ENCODE peak calls at places on chromosomes 3 and 15, in four cellular contexts. B is psoas muscle, F is astrocyte of the spinal cord, A is foreskin fibroblast. H is an unnamed sample.

GRCh38 chr3:13404625-13405452 is 15.3 kb downstream of the NUP210 start:
- DNase-seq in A (no peak), F (no peak), B (no peak), H (no peak)

GRCh38 chr3:123694377-123695147 is 109.7 kb upstream of the HACD2 start:
- DNase-seq in B (no peak), F (peak; percentile 41), A (no peak), H (no peak)

GRCh38 chr3:62119139-62119538 is 254.2 kb downstream of the FEZF2 start:
- DNase-seq in B (peak; percentile 65), F (no peak), A (no peak), H (no peak)

GRCh38 chr15:98805434-98806274 is 157.3 kb downstream of the IGF1R start:
- DNase-seq in A (no peak), F (no peak), B (no peak), H (no peak)

GRCh38 chr15:58077427-58077826 is 11.9 kb upstream of the ALDH1A2 start:
- DNase-seq in A (peak; percentile 19), F (no peak), B (no peak), H (no peak)

GRCh38 chr15:70880781-70881180 is 11.5 kb downstream of the THAP10 start:
- DNase-seq in F (no peak), B (no peak), A (peak; percentile 61), H (no peak)

GRCh38 chr3:108300103-108300849 is 3.9 kb downstream of the HHLA2 start:
- DNase-seq in A (no peak), B (no peak), F (no peak), H (no peak)

GRCh38 chr15:89971592-89971997 is 29.5 kb upstream of the ZNF710 start:
- DNase-seq in A (peak; percentile 66), F (peak; percentile 27), B (peak; percentile 34), H (peak; percentile 83)

GRCh38 chr3:120147072-120147871 is 53.0 kb upstream of the GSK3B start:
- DNase-seq in A (no peak), F (no peak), B (no peak), H (peak; percentile 48)

GRCh38 chr15:77071338-77072223 is 672 bp upstream of the TSPAN3 start:
- DNase-seq in B (no peak), A (no peak), F (no peak), H (no peak)

GRCh38 chr15:52218816-52219215 is 27.6 kb upstream of the GNB5 start:
- DNase-seq in F (no peak), A (no peak), B (no peak), H (no peak)

GRCh38 chr3:99544819-99545281 is 93.5 kb upstream of the COL8A1 start:
- DNase-seq in F (no peak), B (peak; percentile 13), A (peak; percentile 70), H (no peak)

GRCh38 chr3:107729686-107730085 is 206.9 kb downstream of the BBX start:
- DNase-seq in F (no peak), B (no peak), A (no peak), H (no peak)

GRCh38 chr15:60799885-60800728 is 321.2 kb upstream of the ICE2 start:
- DNase-seq in B (no peak), F (peak; percentile 48), A (peak; percentile 54), H (no peak)

DNA sequence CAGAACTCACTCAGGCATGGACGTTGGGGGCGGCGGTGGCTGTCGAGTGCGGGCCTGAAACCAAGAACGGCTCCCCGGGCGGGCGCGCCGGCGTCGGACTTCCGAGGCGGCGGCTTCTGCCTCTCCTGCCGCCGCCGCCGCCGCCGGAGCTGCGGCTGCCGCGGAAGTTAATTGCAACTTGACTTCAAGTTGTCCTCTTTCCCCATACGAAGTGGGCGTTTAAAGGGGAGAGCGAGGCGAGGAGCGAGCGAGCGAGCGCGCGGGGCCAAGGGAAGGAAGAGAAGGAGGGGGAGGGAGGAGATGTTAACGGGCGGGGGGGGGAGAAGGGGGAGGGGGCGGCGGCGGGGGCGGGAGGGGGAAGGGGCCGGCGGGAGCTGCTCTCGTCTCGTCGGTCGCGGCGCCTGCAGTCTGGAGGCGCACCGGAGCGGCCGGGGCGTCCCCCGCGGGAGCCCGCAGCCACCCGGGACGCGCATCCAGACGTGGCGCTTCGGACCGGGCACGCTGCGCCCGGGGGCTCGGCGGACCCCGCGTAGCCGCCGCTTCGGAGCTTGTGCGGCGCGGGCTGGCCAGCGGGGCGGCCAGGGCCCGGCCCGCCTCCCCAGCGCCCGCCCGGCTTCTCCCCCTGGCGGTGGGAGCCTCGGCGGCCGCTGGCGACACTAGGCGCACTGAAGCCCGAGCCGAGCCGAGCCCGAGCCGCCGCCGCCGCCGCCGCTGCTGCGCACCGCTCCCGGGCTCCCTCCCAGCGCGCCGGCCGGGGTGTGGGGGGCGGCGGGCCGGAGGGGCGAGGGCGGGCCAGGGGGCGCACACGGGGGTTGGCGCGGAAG is 19.7 kb upstream of the SATB1 start:
- DNase-seq in A (peak; percentile 86), B (peak; percentile 77), F (peak; percentile 56), H (peak; percentile 83)
- TF ChIP-seq CTCF in A (no peak), B (peak; percentile 61), F (peak; percentile 46), H (no peak)

GRCh38 chr3:25444273-25444672 is 16.2 kb downstream of the RARB start:
- DNase-seq in B (no peak), F (no peak), A (no peak), H (no peak)

GRCh38 chr3:25442486-25442885 is 14.4 kb downstream of the RARB start:
- DNase-seq in A (no peak), F (no peak), B (no peak), H (no peak)

GRCh38 chr3:25437953-25438352 is 9.9 kb downstream of the RARB start:
- DNase-seq in A (no peak), F (no peak), B (no peak), H (no peak)

GRCh38 chr3:25438791-25439555 is 10.9 kb downstream of the RARB start:
- DNase-seq in B (no peak), A (no peak), F (peak; percentile 28), H (no peak)

DNA sequence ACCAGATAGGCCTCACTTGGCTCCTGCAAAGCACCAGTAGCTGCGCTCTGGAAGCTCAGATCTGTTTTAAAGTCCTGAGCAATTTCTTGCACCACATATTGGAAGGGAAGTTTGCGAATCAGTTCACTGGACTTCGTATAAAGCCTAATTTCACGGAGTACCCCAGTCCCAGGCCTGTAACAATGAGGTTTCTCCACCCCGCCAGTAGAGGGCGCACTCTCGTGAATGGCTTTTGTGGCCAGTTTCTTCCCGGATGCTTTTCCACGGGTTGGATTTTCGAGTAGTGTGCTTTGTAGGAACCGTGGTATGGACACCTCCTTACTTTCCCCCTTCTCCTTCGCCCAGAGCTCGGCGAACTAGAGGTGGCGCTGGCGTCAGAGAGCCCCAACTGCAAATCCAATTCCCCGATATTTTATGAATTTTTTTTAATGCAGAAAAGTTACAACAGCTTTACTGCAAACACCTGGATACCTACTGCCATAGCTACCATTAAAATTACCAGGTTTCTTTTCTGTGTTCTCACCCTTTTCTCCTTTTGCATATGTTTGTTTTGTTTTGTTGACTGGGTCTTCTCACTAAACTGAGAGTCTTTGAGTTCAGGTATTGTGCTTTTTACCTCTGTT is 13.3 kb downstream of the RARB start:
- DNase-seq in A (no peak), B (peak; percentile 19), F (no peak), H (peak; percentile 15)
- TF ChIP-seq CTCF in A (peak; percentile 68), B (peak; percentile 48), F (peak; percentile 72), H (peak; percentile 57)

GRCh38 chr3:189687475-189687874 is 56.3 kb downstream of the TP63 start:
- DNase-seq in F (no peak), B (no peak), A (no peak), H (no peak)
- TF ChIP-seq CTCF in F (no peak), B (no peak), A (no peak), H (no peak)

GRCh38 chr3:112531358-112531781 is 30.4 kb downstream of the ATG3 start:
- DNase-seq in B (no peak), A (peak; percentile 59), F (peak; percentile 53), H (peak; percentile 23)
- TF ChIP-seq CTCF in B (peak; percentile 48), A (peak; percentile 18), F (peak; percentile 42), H (no peak)

GRCh38 chr15:63048115-63048985 is 5.8 kb downstream of the TPM1 start:
- DNase-seq in A (peak; percentile 96), B (peak; percentile 92), F (peak; percentile 96), H (peak; percentile 97)

GRCh38 chr15:63047792-63048114 is 5.2 kb downstream of the TPM1 start:
- DNase-seq in F (no peak), A (no peak), B (no peak), H (no peak)

GRCh38 chr15:63049747-63050439 is 7.3 kb downstream of the TPM1 start:
- DNase-seq in F (peak; percentile 49), B (no peak), A (peak; percentile 15), H (no peak)

GRCh38 chr15:63050737-63051700 is 8.5 kb downstream of the TPM1 start:
- DNase-seq in F (peak; percentile 83), B (no peak), A (peak; percentile 47), H (no peak)

DNA sequence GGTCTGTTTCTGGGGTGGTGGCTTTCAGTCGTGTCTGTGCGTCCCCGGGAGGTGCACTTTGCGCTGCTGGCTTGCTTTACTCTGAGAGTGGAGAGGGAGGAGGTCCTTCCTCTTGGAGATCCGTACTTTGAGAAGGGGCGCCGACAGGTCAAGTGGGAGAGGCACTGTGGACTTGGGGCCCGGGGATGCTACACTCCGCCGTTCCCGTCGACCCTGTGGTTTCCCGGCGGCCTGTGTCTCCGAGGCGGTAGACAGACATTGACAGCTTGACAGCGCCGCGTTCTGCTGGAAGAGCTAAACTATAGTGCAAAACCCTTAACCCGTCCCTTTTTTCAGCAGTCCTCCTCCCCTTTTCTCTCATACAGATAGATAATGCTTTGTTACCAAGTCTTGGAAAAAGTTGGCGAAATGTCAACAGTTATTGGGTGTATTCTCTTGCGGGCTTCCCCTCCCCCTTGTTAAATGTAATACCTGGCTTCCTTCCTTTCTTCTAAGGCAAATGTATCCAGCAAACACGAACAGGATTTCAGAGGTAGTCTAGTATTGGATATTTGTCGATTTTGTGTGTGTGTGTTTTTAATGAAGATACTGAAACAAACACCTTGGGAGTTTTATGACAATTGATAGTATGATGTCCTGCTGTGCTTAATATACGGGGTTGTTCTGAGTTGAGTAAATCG is 6.6 kb downstream of the TPM1 start:
- DNase-seq in A (peak; percentile 59), B (peak; percentile 43), F (peak; percentile 72), H (peak; percentile 29)
- TF ChIP-seq CTCF in A (no peak), B (no peak), F (no peak), H (no peak)